ENCODE peak calls at places on chromosomes 2 and 18, in nine cellular contexts. Y is endodermal cell, S is fibroblast of lung, K is colonic mucosa, J is astrocyte of the spinal cord, O is choroid plexus epithelial cell, M is heart right ventricle, I is left ventricle myocardium inferior, U is ovary. W is an unnamed sample.
A peak's percentile ranks its signal among the peaks of the same experiment; 100 is the strongest.

GRCh38 chr2:202583709-202584219 is 51.0 kb upstream of the FAM117B start:
- DNase-seq in S (no peak), J (no peak), U (no peak), K (no peak), Y (no peak), O (no peak), M (no peak), I (no peak), W (no peak)

GRCh38 chr18:48018806-48019295 is 88.4 kb upstream of the SMAD2 start:
- DNase-seq in M (no peak), O (no peak), U (no peak), S (no peak), K (no peak), J (no peak), I (no peak), Y (peak; percentile 22), W (no peak)

GRCh38 chr2:202718614-202719013 is 83.8 kb downstream of the FAM117B start:
- DNase-seq in S (peak; percentile 59), J (peak; percentile 32), M (no peak), K (no peak), I (no peak), O (peak; percentile 44), U (no peak), Y (no peak), W (no peak)

GRCh38 chr2:239324456-239324855 is 76.4 kb downstream of the HDAC4 start:
- DNase-seq in J (no peak), Y (peak; percentile 49), O (no peak), U (peak; percentile 22), I (no peak), M (no peak), K (no peak), S (no peak), W (no peak)

GRCh38 chr2:239908308-239908707 is 116.8 kb downstream of the NDUFA10 start:
- DNase-seq in K (no peak), S (no peak), I (no peak), M (no peak), Y (no peak), O (no peak), J (no peak), U (no peak), W (no peak)

GRCh38 chr2:186125156-186125555 is 360.9 kb upstream of the ZC3H15 start:
- DNase-seq in S (peak; percentile 69), J (peak; percentile 14), K (no peak), U (no peak), I (no peak), M (no peak), Y (no peak), O (no peak), W (no peak)

GRCh38 chr18:79982736-79983135 is 5.6 kb downstream of the TXNL4A start:
- DNase-seq in J (no peak), K (no peak), S (peak; percentile 28), Y (no peak), M (no peak), U (no peak), I (no peak), O (peak; percentile 63), W (no peak)

GRCh38 chr2:217941886-217942728 is 60.7 kb downstream of the TNS1 start:
- DNase-seq in Y (no peak), O (no peak), M (no peak), J (no peak), S (no peak), K (no peak), I (no peak), U (peak; percentile 36), W (no peak)

GRCh38 chr2:191274404-191274803 is 29.2 kb downstream of the MYO1B start:
- DNase-seq in O (no peak), K (no peak), Y (no peak), I (no peak), S (no peak), M (no peak), U (no peak), J (no peak), W (no peak)

GRCh38 chr2:192328297-192328696 is 133.6 kb upstream of the TMEFF2 start:
- DNase-seq in I (no peak), U (no peak), Y (no peak), O (no peak), K (no peak), S (no peak), M (no peak), J (no peak), W (no peak)

GRCh38 chr2:83572400-83572799 is 886.7 kb downstream of the SUCLG1 start:
- DNase-seq in I (no peak), M (no peak), K (no peak), S (no peak), U (no peak), J (no peak), O (no peak), Y (no peak), W (no peak)

GRCh38 chr18:77316641-77317040 is 67.0 kb downstream of the GALR1 start:
- DNase-seq in U (no peak), S (peak; percentile 30), O (peak; percentile 74), J (peak; percentile 61), K (no peak), I (no peak), M (no peak), Y (no peak), W (no peak)

GRCh38 chr2:55014962-55015939 is 35.0 kb downstream of the RTN4 start:
- DNase-seq in K (peak; percentile 76), Y (peak; percentile 58), I (no peak), U (no peak), J (peak; percentile 71), S (peak; percentile 70), M (no peak), O (peak; percentile 80), W (peak; percentile 32)

GRCh38 chr2:55011741-55012574 is 38.3 kb downstream of the RTN4 start:
- DNase-seq in U (no peak), M (no peak), I (no peak), S (no peak), J (no peak), Y (no peak), O (no peak), K (no peak), W (no peak)

GRCh38 chr2:55010915-55011314 is 39.3 kb downstream of the RTN4 start:
- DNase-seq in S (peak; percentile 29), U (no peak), J (no peak), Y (no peak), O (peak; percentile 47), K (no peak), I (no peak), M (no peak), W (no peak)

GRCh38 chr2:55012648-55013484 is 37.4 kb downstream of the RTN4 start:
- DNase-seq in M (no peak), J (no peak), I (no peak), O (no peak), K (no peak), S (no peak), U (no peak), Y (no peak), W (no peak)

GRCh38 chr2:55013936-55014335 is 36.3 kb downstream of the RTN4 start:
- DNase-seq in J (no peak), I (no peak), K (no peak), S (no peak), O (no peak), U (no peak), M (no peak), Y (no peak), W (no peak)
- TF ChIP-seq CTCF in J (no peak), I (peak; percentile 32), K (no peak), S (no peak), O (no peak), U (no peak), M (peak; percentile 42), Y (peak; percentile 30), W (no peak)

GRCh38 chr2:171334171-171334570 is 99.6 kb downstream of the METTL8 start:
- DNase-seq in J (no peak), K (no peak), S (no peak), O (no peak), M (no peak), U (no peak), I (no peak), Y (no peak), W (no peak)
- TF ChIP-seq CTCF in J (no peak), K (no peak), S (no peak), O (no peak), M (no peak), U (no peak), I (no peak), Y (no peak), W (no peak)

DNA sequence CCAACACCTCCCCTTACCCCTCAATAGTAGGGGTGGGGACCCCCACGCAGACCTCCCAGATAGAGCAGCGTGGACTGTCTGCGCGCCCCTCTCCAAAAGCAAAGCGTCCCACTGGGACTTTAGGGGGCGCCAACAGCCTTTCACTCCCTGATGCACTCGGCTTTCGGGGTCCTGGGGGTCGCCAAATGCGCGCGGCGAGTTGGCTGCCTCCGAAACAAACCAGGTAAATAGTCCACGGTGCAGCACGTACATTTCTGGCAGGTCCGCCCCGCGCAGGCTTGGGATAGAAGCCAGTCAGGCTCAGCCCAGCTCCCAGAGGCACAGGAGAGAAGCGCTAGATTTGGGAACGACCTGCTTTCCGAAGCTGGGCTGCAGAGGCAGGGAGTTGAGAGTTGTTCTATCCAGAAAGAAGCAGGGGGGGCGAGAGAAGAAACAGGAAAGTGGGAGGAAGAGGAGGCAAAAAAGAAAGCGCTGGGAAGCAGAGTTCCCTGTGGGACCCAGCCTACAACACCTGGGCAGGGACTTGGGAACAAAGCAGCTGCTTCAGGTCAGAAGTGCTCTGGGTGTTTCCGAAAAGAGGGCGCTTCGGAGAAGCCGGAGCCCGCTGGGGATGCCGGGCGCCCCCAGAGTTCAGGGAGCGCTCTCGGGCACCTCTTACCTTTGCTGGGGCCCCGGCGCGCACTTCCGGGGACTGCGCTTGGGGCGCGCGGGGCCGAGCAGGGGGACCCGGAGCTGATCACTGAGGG is 544 bp downstream of the EVA1A start:
- DNase-seq in Y (peak; percentile 85), S (peak; percentile 47), K (no peak), O (peak; percentile 42), I (peak; percentile 33), M (no peak), U (peak; percentile 28), J (peak; percentile 45), W (peak; percentile 31)
- TF ChIP-seq CTCF in Y (peak; percentile 63), S (peak; percentile 48), K (no peak), O (peak; percentile 62), I (no peak), M (peak; percentile 26), U (no peak), J (peak; percentile 67), W (no peak)

GRCh38 chr2:73838889-73839539 is 10.3 kb downstream of the STAMBP start:
- DNase-seq in J (peak; percentile 43), U (no peak), S (peak; percentile 64), O (no peak), Y (no peak), M (no peak), I (no peak), K (no peak), W (no peak)

GRCh38 chr2:73841912-73842738 is 13.4 kb downstream of the STAMBP start:
- DNase-seq in K (peak; percentile 60), U (no peak), I (no peak), M (no peak), J (no peak), O (no peak), S (no peak), Y (no peak), W (no peak)

GRCh38 chr2:73836141-73836943 is 7.6 kb downstream of the STAMBP start:
- DNase-seq in Y (no peak), M (peak; percentile 18), U (no peak), K (no peak), O (peak; percentile 43), S (no peak), I (peak; percentile 18), J (no peak), W (no peak)

GRCh38 chr2:73839653-73840411 is 11.1 kb downstream of the STAMBP start:
- DNase-seq in U (no peak), S (peak; percentile 30), K (no peak), Y (no peak), O (no peak), I (no peak), M (no peak), J (no peak), W (no peak)

GRCh38 chr2:73837847-73838585 is 9.3 kb downstream of the STAMBP start:
- DNase-seq in K (no peak), I (no peak), O (no peak), M (no peak), Y (no peak), J (no peak), U (no peak), S (no peak), W (no peak)
- TF ChIP-seq CTCF in K (no peak), I (no peak), O (no peak), M (no peak), Y (no peak), J (no peak), U (no peak), S (no peak), W (no peak)